ENCODE peak calls at places on chromosome 18, in six cellular contexts. F is brain microvascular endothelial cell, L is psoas muscle, C is fibroblast of lung, Y is lung, D is upper lobe of right lung. Q is an unnamed sample.

GRCh38 chr18:78611869-78612268 is 367.7 kb upstream of the SALL3 start:
- DNase-seq in F (no peak), L (no peak), C (no peak), Y (no peak), D (no peak), Q (no peak)

GRCh38 chr18:41666251-41666650 is 288.8 kb upstream of the PIK3C3 start:
- DNase-seq in F (no peak), L (no peak), C (no peak), Y (no peak), D (no peak), Q (no peak)

GRCh38 chr18:54734059-54734458 is 94.2 kb upstream of the RAB27B start:
- DNase-seq in F (peak; percentile 93), L (no peak), C (peak; percentile 94), Y (no peak), D (no peak), Q (no peak)

GRCh38 chr18:38751897-38752296 is 1186.3 kb upstream of the CELF4 start:
- DNase-seq in F (no peak), L (no peak), C (peak; percentile 33), Y (no peak), D (no peak), Q (peak; percentile 36)

GRCh38 chr18:24443870-24444269 is 16.6 kb upstream of the HRH4 start:
- DNase-seq in F (no peak), L (no peak), C (no peak), Y (no peak), D (no peak), Q (no peak)

GRCh38 chr18:623760-624620 is 27.2 kb downstream of the CLUL1 start:
- DNase-seq in F (peak; percentile 76), L (peak; percentile 44), C (peak; percentile 85), Y (peak; percentile 68), D (peak; percentile 74), Q (peak; percentile 60)

GRCh38 chr18:31581498-31582197 is 10.0 kb upstream of the TTR start:
- DNase-seq in F (no peak), L (no peak), C (peak; percentile 4), Y (no peak), D (no peak), Q (no peak)

GRCh38 chr18:41378628-41379027 is 576.4 kb upstream of the PIK3C3 start:
- DNase-seq in F (peak; percentile 31), L (no peak), C (peak; percentile 87), Y (no peak), D (no peak), Q (no peak)

GRCh38 chr18:389658-390357 is 110.7 kb downstream of the COLEC12 start:
- DNase-seq in F (no peak), L (no peak), C (peak; percentile 35), Y (no peak), D (no peak), Q (no peak)

GRCh38 chr18:36167692-36168218 is 19.5 kb upstream of the MOCOS start:
- DNase-seq in F (no peak), L (no peak), C (no peak), Y (no peak), D (no peak), Q (no peak)

GRCh38 chr18:13501896-13502295 is 224.5 kb downstream of the FAM210A start:
- DNase-seq in F (no peak), L (no peak), C (no peak), Y (no peak), D (no peak), Q (no peak)

GRCh38 chr18:12679183-12679786 is 21.4 kb upstream of the SPIRE1 start:
- DNase-seq in F (peak; percentile 48), L (peak; percentile 53), C (peak; percentile 45), Y (peak; percentile 62), D (peak; percentile 73), Q (peak; percentile 89)

DNA sequence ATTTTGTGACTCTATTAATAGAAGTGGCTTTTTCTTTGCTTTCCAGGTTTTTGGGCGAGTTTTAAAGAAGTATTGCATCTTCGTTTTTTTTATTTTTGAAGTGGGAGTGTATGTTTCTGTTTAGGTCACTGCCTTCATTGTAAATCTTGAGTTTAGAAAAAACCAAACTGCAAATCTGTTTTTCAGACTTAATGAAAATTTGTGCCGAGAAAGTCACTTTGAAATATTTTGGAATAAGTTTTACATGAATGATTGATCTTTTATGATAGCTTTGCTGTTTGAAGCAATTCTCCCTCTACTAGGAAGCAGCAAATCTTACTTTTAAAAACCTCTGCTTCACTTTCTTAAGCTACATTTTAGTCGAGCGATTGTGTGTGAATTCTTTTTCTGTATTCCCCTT is 2.2 kb downstream of the SMAD4 start:
- DNase-seq in F (no peak), L (no peak), C (no peak), Y (no peak), D (no peak), Q (no peak)
- H3K4me3 ChIP-seq in F (no peak overlapping the region), L (peak overlapping the region; percentile 74), C (peak overlapping the region; percentile 73), Y (no peak overlapping the region), D (peak overlapping the region; percentile 67), Q (no peak overlapping the region)

DNA sequence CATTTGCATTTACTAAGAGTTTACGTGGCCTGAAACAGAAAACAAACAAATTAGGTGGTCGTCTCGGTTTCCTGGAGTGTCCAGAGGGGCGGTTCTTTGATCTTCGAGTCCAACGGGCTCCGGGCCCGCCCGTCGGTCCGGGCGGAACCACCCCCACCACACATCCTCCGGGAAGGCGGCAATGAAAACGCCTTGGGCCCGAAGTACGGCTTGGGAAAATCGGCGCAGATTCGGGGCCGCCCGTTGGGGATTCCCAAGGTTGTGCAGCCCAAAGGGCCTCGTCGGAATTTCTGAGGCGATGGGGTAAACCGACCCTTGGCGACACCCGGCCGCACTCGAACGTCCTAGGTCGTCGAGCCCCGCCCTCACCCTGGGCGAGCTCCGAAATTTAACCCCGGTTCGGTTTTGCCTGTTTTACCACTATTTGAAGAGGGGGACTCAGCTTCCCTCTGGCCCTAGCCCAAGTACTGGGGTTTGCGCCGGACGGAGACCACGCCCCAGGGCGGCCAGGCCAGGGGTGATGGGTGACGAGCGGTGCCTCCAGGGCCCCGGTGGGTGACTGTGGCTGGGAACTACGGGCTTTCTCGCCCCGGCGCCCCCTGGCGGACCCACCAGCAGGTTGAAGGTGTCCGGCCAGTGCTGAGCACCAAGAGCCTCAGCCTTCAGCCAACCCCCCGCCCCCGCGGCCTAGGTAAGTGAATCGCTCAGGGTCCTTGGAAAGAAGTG is 1.9 kb upstream of the CFAP53 start:
- DNase-seq in F (peak; percentile 77), L (peak; percentile 79), C (peak; percentile 52), Y (peak; percentile 86), D (peak; percentile 92), Q (peak; percentile 96)
- H3K4me3 ChIP-seq in F (peak overlapping the region; percentile 63), L (peak overlapping the region; percentile 66), C (peak overlapping the region; percentile 54), Y (peak overlapping the region; percentile 49), D (peak overlapping the region; percentile 55), Q (peak overlapping the region; percentile 16)

DNA sequence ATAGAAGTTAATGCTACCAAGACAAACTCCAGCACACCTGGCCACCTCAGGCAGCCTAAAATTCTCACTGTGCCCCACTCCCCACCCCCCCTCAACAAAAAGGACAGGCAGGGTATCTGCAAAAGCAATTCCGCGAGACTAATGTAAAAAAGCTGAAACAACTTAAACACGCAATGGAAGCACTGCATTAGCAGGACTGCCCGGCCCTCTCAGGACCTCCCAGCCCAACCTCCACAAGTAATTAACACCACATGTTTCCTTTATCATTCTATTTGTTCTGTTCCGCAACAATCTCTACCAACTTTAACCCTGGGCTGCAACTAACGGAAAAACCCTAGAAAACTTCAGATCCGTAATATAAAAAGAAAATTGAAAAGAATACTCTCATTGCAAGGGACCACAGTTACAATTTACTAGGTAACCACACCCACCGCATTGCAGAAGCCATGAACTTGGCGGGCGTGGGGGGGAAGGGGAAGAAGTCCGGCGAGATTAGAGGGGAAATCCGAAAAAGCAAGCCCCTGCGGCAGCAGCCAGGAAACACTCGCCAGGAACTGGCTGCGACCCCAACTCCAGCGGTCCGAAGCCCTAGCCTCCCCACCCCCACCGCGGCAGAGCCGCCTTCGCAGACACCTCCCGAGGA is 1.3 kb downstream of the EPB41L3 start:
- DNase-seq in F (no peak), L (peak; percentile 25), C (peak; percentile 26), Y (no peak), D (peak; percentile 72), Q (no peak)
- H3K4me3 ChIP-seq in F (peak overlapping the region; percentile 64), L (peak overlapping the region; percentile 65), C (peak overlapping the region; percentile 53), Y (peak overlapping the region; percentile 68), D (peak overlapping the region; percentile 55), Q (peak overlapping the region; percentile 71)

GRCh38 chr18:10386049-10386448 is 68.4 kb upstream of the APCDD1 start:
- DNase-seq in F (no peak), L (no peak), C (no peak), Y (no peak), D (no peak), Q (no peak)

GRCh38 chr18:10388380-10388779 is 66.1 kb upstream of the APCDD1 start:
- DNase-seq in F (no peak), L (no peak), C (no peak), Y (no peak), D (no peak), Q (no peak)

GRCh38 chr18:10397004-10397403 is 57.4 kb upstream of the APCDD1 start:
- DNase-seq in F (no peak), L (no peak), C (no peak), Y (no peak), D (no peak), Q (peak; percentile 60)

GRCh38 chr18:10386956-10387355 is 67.5 kb upstream of the APCDD1 start:
- DNase-seq in F (no peak), L (no peak), C (no peak), Y (no peak), D (no peak), Q (no peak)

DNA sequence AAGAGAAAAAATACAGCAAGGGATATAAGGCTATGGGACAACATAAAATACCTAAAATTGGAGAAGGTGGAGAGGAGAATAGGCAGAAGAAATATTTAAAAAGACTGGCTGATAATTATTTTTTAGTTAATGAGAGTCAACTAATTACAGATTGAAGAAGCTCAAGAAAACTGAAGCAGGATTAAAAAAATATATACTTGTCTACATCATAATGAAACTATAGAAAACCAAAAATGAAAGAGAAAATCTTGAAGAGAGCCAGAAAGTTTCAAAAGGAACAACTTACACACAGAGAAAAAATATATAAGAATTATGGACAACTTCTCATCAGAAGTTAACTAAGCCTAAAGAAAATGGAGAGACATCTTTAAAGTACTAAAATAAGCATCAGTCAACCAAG is 62.9 kb upstream of the APCDD1 start:
- DNase-seq in F (no peak), L (no peak), C (no peak), Y (no peak), D (no peak), Q (no peak)
- H3K4me3 ChIP-seq in F (no peak overlapping the region), L (no peak overlapping the region), C (no peak overlapping the region), Y (no peak overlapping the region), D (no peak overlapping the region), Q (no peak overlapping the region)

GRCh38 chr18:77206676-77207370 is 42.8 kb upstream of the GALR1 start:
- DNase-seq in F (peak; percentile 85), L (peak; percentile 74), C (peak; percentile 84), Y (no peak), D (no peak), Q (peak; percentile 56)

GRCh38 chr18:77209587-77209986 is 40.1 kb upstream of the GALR1 start:
- DNase-seq in F (peak; percentile 78), L (no peak), C (peak; percentile 53), Y (no peak), D (no peak), Q (no peak)

GRCh38 chr18:77210249-77210648 is 39.4 kb upstream of the GALR1 start:
- DNase-seq in F (no peak), L (no peak), C (no peak), Y (no peak), D (no peak), Q (no peak)

GRCh38 chr18:77207540-77207939 is 42.1 kb upstream of the GALR1 start:
- DNase-seq in F (peak; percentile 76), L (peak; percentile 81), C (peak; percentile 78), Y (peak; percentile 54), D (peak; percentile 83), Q (peak; percentile 65)

GRCh38 chr18:77208969-77209368 is 40.7 kb upstream of the GALR1 start:
- DNase-seq in F (peak; percentile 82), L (no peak), C (peak; percentile 63), Y (peak; percentile 41), D (no peak), Q (no peak)
- H3K4me3 ChIP-seq in F (no peak overlapping the region), L (peak overlapping the region; percentile 10), C (no peak overlapping the region), Y (no peak overlapping the region), D (peak overlapping the region; percentile 37), Q (no peak overlapping the region)

Q was measured in lower leg skin.